ENCODE peak calls at places on chromosome 12, in four cellular contexts. G is IMR-90, R is H9, B is trophoblast cell. I is an unnamed sample.

GRCh38 chr12:50558970-50559369 is 54.2 kb downstream of the DIP2B start:
- DNase-seq in B (no peak), R (no peak), G (no peak), I (no peak)

GRCh38 chr12:5022465-5023061 is 21.1 kb upstream of the KCNA5 start:
- DNase-seq in R (peak; percentile 87), B (peak; percentile 87), G (peak; percentile 36), I (peak; percentile 61)

GRCh38 chr12:107320929-107321618 is 227.7 kb upstream of the CRY1 start:
- DNase-seq in B (peak; percentile 10), G (peak; percentile 26), R (peak; percentile 70), I (no peak)

GRCh38 chr12:79983969-79984629 is 49.2 kb upstream of the PPP1R12A start:
- DNase-seq in R (no peak), G (peak; percentile 48), B (no peak), I (no peak)

GRCh38 chr12:197911-198695 is 15.9 kb downstream of the SLC6A12 start:
- DNase-seq in R (no peak), B (no peak), G (no peak), I (no peak)

GRCh38 chr12:25840678-25841077 is 117.8 kb upstream of the RASSF8 start:
- DNase-seq in G (peak; percentile 79), R (no peak), B (no peak), I (no peak)

GRCh38 chr12:10562306-10562933 is 51.0 kb downstream of the MAGOHB start:
- DNase-seq in G (peak; percentile 54), B (peak; percentile 76), R (no peak), I (peak; percentile 18)

GRCh38 chr12:67358686-67359374 is 89.7 kb downstream of the CAND1 start:
- DNase-seq in B (no peak), R (no peak), G (peak; percentile 83), I (no peak)

GRCh38 chr12:113479578-113480335 is 8.1 kb upstream of the LHX5 start:
- DNase-seq in G (peak; percentile 20), B (peak; percentile 48), R (peak; percentile 88), I (peak; percentile 86)

GRCh38 chr12:8077207-8077606 is 4.9 kb upstream of the NECAP1 start:
- DNase-seq in G (peak; percentile 62), B (peak; percentile 18), R (no peak), I (no peak)

GRCh38 chr12:53205747-53206146 is 1.3 kb downstream of the ITGB7 start:
- DNase-seq in R (peak; percentile 30), G (peak; percentile 89), B (peak; percentile 62), I (no peak)

GRCh38 chr12:41188058-41188840 is at the start of gene PDZRN4:
- DNase-seq in R (peak; percentile 67), B (no peak), G (no peak), I (peak; percentile 33)

GRCh38 chr12:128116537-128116936 is 150.4 kb upstream of the TMEM132C start:
- DNase-seq in B (no peak), R (no peak), G (no peak), I (no peak)

GRCh38 chr12:116381744-116382455 is 104.4 kb upstream of the MED13L start:
- DNase-seq in G (peak; percentile 98), B (peak; percentile 69), R (peak; percentile 73), I (peak; percentile 82)
- H2AK5ac ChIP-seq in G (peak overlapping the region; percentile 98), B (no peak overlapping the region), R (no peak overlapping the region), I (no peak overlapping the region)

GRCh38 chr12:48973531-48973930 is 2.0 kb upstream of the WNT10B start:
- DNase-seq in G (no peak), R (no peak), B (peak; percentile 93), I (no peak)

GRCh38 chr12:48970702-48971334 is 717 bp downstream of the WNT10B start:
- DNase-seq in R (no peak), B (no peak), G (no peak), I (no peak)

GRCh38 chr12:48973084-48973483 is 1.5 kb upstream of the WNT10B start:
- DNase-seq in B (no peak), R (no peak), G (no peak), I (no peak)

GRCh38 chr12:48973992-48974673 is 2.6 kb upstream of the WNT10B start:
- DNase-seq in R (peak; percentile 83), B (peak; percentile 48), G (peak; percentile 54), I (no peak)

GRCh38 chr12:48972213-48973021 is 882 bp upstream of the WNT10B start:
- DNase-seq in R (peak; percentile 68), B (peak; percentile 31), G (peak; percentile 41), I (no peak)
- H3K4me2 ChIP-seq in R (peak overlapping the region; percentile 67), B (no peak overlapping the region), G (no peak overlapping the region), I (no peak overlapping the region)

DNA sequence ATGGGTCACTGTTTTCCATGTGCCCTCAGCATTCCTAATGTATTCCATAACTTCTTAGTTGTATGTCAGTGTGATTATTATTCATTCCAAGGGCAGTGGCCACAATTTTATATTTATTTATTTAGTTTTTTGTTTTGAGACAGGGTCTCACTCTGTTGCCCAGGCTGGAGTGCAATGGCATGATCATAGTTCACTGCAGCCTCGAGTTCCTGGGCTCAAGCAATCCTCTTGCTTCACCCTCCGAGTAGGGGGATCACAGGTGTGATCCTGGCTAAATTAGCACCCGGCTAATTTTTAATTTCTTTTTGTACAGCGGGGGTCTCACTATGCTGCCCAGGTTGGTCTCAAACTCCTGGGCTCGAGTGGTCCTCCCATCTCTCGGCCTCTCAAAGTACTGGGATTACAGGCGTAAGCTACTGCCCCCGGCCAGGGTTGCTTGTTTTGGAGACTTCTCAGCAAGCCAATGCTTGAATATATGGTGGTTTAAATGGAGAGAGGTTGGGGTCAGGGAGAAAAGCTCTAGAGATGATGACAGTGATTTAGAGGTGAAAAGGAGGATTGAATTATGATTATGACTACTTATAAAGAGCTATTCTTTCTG is 7.6 kb downstream of the GPRC5A start:
- DNase-seq in R (no peak), B (no peak), G (no peak), I (no peak)
- H2BK120ac ChIP-seq in R (no peak overlapping the region), B (no peak overlapping the region), G (peak overlapping the region; percentile 57), I (no peak overlapping the region)

GRCh38 chr12:42730286-42730685 is 140.7 kb upstream of the PRICKLE1 start:
- DNase-seq in G (peak; percentile 39), B (peak; percentile 91), R (no peak), I (no peak)

GRCh38 chr12:42725839-42726238 is 136.3 kb upstream of the PRICKLE1 start:
- DNase-seq in B (no peak), G (peak; percentile 94), R (no peak), I (no peak)

GRCh38 chr12:42729532-42729895 is 140.0 kb upstream of the PRICKLE1 start:
- DNase-seq in G (no peak), B (peak; percentile 38), R (no peak), I (no peak)

GRCh38 chr12:42728770-42729531 is 139.4 kb upstream of the PRICKLE1 start:
- DNase-seq in G (no peak), R (no peak), B (peak; percentile 51), I (no peak)

GRCh38 chr12:42728287-42728686 is 138.7 kb upstream of the PRICKLE1 start:
- DNase-seq in R (no peak), B (peak; percentile 39), G (no peak), I (no peak)
- H2AK5ac ChIP-seq in R (no peak overlapping the region), B (no peak overlapping the region), G (no peak overlapping the region), I (no peak overlapping the region)

DNA sequence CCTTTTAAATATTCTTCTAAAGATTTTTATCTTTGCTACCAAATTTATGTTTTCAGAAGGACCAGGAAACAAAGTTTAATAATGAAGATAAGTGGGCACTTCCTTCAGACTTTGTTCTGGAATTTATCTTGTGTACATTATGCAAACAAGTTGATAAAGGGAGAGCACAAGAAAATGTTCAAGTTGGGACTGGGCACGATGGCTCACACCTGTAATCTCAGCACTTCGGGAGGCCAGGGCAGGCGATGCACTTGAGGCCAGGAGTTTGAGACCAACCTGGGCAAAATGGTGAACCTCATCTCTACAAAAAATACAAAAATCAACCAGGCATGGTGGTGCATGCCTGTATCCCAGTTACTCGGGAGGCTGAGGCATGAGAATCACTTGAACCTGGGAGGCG is 4.6 kb downstream of the PLBD1 start:
- DNase-seq in R (no peak), B (no peak), G (no peak), I (no peak)
- H3K4me2 ChIP-seq in R (no peak overlapping the region), B (no peak overlapping the region), G (no peak overlapping the region), I (no peak overlapping the region)

GRCh38 chr12:110367209-110367864 is 36.2 kb downstream of the ANAPC7 start:
- DNase-seq in R (no peak), B (no peak), G (peak; percentile 40), I (no peak)

GRCh38 chr12:110369992-110370391 is 33.5 kb downstream of the ANAPC7 start:
- DNase-seq in B (no peak), G (no peak), R (no peak), I (no peak)

GRCh38 chr12:110370732-110371141 is 32.8 kb downstream of the ANAPC7 start:
- DNase-seq in R (peak; percentile 44), B (no peak), G (no peak), I (no peak)

GRCh38 chr12:110366474-110367208 is 36.9 kb downstream of the ANAPC7 start:
- DNase-seq in G (no peak), R (no peak), B (no peak), I (no peak)

GRCh38 chr12:110365743-110366473 is 37.6 kb downstream of the ANAPC7 start:
- DNase-seq in G (no peak), B (no peak), R (no peak), I (no peak)
- H2BK120ac ChIP-seq in G (no peak overlapping the region), B (no peak overlapping the region), R (no peak overlapping the region), I (no peak overlapping the region)

GRCh38 chr12:6326316-6326959 is 15.4 kb downstream of the TNFRSF1A start:
- DNase-seq in B (peak; percentile 45), G (peak; percentile 52), R (peak; percentile 90), I (no peak)
- H2AK5ac ChIP-seq in B (no peak overlapping the region), G (peak overlapping the region; percentile 10), R (no peak overlapping the region), I (no peak overlapping the region)

GRCh38 chr12:59040043-59040442 is 119.7 kb upstream of the LRIG3 start:
- DNase-seq in G (peak; percentile 19), B (no peak), R (no peak), I (no peak)

GRCh38 chr12:59036973-59037807 is 116.9 kb upstream of the LRIG3 start:
- DNase-seq in B (no peak), G (peak; percentile 61), R (no peak), I (no peak)

GRCh38 chr12:59039005-59039404 is 118.7 kb upstream of the LRIG3 start:
- DNase-seq in G (no peak), R (no peak), B (no peak), I (no peak)

GRCh38 chr12:59041241-59042121 is 121.2 kb upstream of the LRIG3 start:
- DNase-seq in G (peak; percentile 96), B (peak; percentile 90), R (no peak), I (no peak)

DNA sequence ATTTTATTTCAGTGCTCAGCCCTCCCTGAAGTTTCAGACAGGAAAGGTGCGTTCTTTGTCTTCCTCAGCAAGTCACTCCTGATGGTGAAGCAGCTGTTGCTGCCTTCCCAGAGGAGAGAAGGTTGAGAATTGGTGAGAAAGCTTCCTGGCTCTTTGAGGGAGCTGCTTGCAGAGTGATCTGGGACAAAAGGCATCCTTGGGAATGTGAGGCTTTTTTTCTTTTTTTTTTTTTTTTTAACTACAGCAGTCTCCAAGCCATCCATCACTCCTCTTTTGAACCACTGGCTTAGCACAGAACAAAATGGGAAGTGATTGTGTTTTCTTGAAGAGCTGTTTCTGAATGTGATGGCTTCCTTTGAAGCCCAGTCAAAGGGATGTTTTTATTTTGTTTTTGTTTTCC is 120.3 kb upstream of the LRIG3 start:
- DNase-seq in R (no peak), B (peak; percentile 44), G (peak; percentile 94), I (peak; percentile 62)
- H3K4me2 ChIP-seq in R (no peak overlapping the region), B (no peak overlapping the region), G (peak overlapping the region; percentile 96), I (no peak overlapping the region)

GRCh38 chr12:48525332-48525731 is at the start of gene OR8S1:
- DNase-seq in R (no peak), B (no peak), G (no peak), I (no peak)

GRCh38 chr12:48532601-48533000 is 7.2 kb downstream of the OR8S1 start:
- DNase-seq in R (no peak), B (no peak), G (no peak), I (no peak)

GRCh38 chr12:48527891-48528670 is 2.6 kb downstream of the OR8S1 start:
- DNase-seq in B (peak; percentile 99), G (no peak), R (no peak), I (no peak)
- H2BK120ac ChIP-seq in B (no peak overlapping the region), G (no peak overlapping the region), R (no peak overlapping the region), I (no peak overlapping the region)

I was measured in neuronal stem cell.